ENCODE peak calls at places on chromosomes 12 and 14, in six cellular contexts. A is GM12864, N is sigmoid colon, Y is cardiac fibroblast, B is A549, R is mesothelial cell of epicardium. L is an unnamed sample.

GRCh38 chr12:50925342-50925651 is 27.0 kb upstream of the HIGD1C start:
- DNase-seq in A (no peak), B (no peak), Y (no peak), R (no peak), N (no peak), L (no peak)

GRCh38 chr12:121576851-121577391 is 3.9 kb downstream of the KDM2B start:
- DNase-seq in Y (peak), N (no peak), R (no peak), A (no peak), B (peak), L (no peak)

GRCh38 chr12:114898159-114898558 is 214.2 kb upstream of the TBX3 start:
- DNase-seq in R (no peak), B (no peak), Y (no peak), A (no peak), N (no peak), L (no peak)

GRCh38 chr12:130675791-130676190 is 40.3 kb downstream of the RIMBP2 start:
- DNase-seq in B (no peak), N (no peak), R (no peak), A (no peak), Y (no peak), L (no peak)

GRCh38 chr14:45251912-45252311 is 1.1 kb downstream of the MIS18BP1 start:
- DNase-seq in Y (peak), R (no peak), B (peak), N (no peak), A (peak), L (no peak)

GRCh38 chr12:132687211-132688164 is at the start of the genes POLE and PXMP2:
- DNase-seq in Y (peak), R (peak), A (peak), B (peak), N (peak), L (peak)

GRCh38 chr12:76299536-76300296 is 48.5 kb downstream of the BBS10 start:
- DNase-seq in B (peak), N (no peak), Y (no peak), A (no peak), R (no peak), L (no peak)

GRCh38 chr12:86389949-86390348 is 133.8 kb upstream of the MGAT4C start:
- DNase-seq in Y (peak), N (no peak), B (no peak), A (no peak), R (no peak), L (no peak)

GRCh38 chr12:124545508-124546418 is 21.6 kb downstream of the NCOR2 start:
- DNase-seq in B (no peak), N (no peak), A (peak), R (no peak), Y (peak), L (no peak)

DNA sequence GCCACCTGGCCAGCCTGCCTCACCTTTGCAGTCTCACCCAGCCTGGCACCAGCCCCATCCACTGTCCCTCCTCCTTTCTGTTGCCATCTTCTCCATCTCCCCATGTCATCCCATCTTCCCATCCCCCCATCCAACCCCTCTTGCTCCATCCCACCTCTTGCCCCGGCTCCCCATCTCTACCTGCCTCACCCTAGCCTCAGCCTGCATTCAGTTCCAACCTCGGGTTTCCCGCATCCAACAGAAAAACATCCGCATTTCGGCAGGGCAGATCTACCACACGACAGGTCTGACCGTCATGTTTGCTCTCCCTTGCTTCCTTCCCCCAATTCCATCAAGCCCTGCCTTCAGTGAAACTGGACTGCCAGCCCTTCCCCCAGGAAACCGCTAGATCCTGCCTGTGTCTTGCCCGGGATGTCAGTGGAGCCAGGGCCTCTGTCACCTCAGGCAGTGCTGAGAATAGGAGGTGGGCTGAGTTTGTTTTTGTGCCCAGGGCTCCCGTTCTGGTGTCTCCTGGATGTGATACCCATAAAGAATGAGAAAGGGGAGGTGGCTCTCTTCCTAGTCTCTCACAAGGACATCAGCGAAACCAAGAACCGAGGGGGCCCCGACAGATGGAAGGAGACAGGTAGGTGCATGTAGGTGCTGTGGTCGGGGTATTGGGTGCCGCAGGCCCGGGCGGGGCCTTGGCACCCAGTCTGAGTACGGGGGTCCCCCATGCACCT is 2.5 kb downstream of the KCNH3 start:
- DNase-seq in Y (no peak), N (peak), B (no peak), A (no peak), R (no peak), L (no peak)
- TF ChIP-seq CTCF in Y (no peak), N (no peak), B (no peak), A (no peak), R (no peak), L (no peak)

GRCh38 chr14:78598046-78598652 is 428.0 kb downstream of the NRXN3 start:
- DNase-seq in Y (peak), R (peak), A (peak), B (peak), N (peak), L (no peak)
- TF ChIP-seq CTCF in Y (peak), R (peak), A (peak), B (peak), N (peak), L (peak)

GRCh38 chr12:62117041-62117440 is 143.2 kb upstream of the USP15 start:
- DNase-seq in N (no peak), R (no peak), B (no peak), Y (no peak), A (no peak), L (no peak)

DNA sequence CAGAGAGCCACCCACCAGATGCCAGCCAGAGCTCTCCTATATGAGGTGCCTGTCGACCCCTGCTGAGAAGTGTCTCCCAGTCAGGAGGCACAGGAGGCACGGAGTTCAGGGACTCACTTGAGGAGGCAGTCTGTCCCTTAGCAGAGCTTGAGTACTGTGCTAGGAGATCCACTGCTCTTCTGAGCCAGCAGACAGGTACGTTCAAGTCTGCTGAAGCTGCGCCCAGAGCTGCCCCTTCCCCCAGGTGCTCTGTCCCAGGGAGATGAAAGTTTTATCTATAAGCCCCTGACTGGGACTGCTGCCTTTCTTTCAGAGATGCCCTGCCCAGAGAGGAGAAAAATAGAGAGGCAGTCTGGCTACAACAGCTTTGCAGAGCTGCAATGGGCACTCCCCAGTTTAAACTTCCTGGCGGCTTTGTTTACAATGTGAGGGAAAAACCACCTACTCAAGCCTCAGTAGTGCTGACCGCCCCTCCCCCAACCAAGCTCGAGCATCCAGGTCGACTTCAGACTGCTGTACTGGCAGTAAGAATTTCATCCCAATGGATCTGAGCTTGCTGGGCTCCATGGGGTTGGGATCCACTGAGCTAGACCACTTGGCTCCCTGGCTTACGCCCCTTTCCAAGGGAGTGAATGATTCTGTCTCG is 146.7 kb upstream of the USP15 start:
- DNase-seq in N (no peak), Y (no peak), B (no peak), R (no peak), A (no peak), L (no peak)
- TF ChIP-seq CTCF in N (no peak), Y (no peak), B (no peak), R (no peak), A (no peak), L (no peak)

DNA sequence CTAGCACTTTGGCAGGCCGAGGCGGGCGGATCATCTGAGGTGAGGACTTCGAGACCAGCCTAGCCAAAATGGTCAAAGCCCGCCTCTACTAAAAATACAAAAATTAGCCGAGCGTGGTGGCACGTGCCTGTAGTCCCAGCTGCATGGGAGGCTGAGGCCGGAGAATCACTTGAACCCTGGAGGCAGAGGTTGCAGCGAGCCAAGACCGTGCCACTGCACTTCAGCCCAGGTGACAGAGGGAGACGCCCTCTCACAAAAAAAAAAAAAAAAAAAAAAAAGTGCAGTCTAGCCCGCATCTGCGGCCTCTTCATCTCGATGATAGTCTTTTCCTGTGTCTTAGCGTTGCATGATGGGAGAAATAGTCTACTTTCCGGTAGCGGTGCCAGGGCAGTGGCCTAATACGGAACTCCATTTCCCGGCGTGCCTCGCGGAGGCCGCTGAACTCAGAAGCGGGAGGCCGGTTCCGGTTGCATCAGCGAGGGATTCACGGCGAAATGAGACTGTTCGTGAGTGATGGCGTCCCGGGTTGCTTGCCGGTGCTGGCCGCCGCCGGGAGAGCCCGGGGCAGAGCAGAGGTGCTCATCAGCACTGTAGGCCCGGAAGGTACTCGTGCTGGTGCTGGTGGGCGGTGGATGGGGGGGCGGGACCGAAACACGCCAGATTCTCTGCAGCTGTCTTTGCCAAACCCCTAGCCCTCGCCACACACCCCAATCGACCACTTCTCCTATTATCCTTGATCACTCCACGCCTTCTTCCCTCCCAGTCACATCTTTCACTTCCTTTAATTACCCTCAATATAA is at the start of gene MARS1:
- DNase-seq in B (peak), Y (peak), R (peak), N (peak), A (peak), L (peak)
- TF ChIP-seq CTCF in B (peak), Y (no peak), R (no peak), N (no peak), A (peak), L (peak)

GRCh38 chr12:24852420-24852819 is 96.5 kb downstream of the BCAT1 start:
- DNase-seq in N (no peak), B (no peak), Y (peak), A (no peak), R (no peak), L (no peak)
- TF ChIP-seq CTCF in N (no peak), B (peak), Y (peak), A (peak), R (peak), L (no peak)

DNA sequence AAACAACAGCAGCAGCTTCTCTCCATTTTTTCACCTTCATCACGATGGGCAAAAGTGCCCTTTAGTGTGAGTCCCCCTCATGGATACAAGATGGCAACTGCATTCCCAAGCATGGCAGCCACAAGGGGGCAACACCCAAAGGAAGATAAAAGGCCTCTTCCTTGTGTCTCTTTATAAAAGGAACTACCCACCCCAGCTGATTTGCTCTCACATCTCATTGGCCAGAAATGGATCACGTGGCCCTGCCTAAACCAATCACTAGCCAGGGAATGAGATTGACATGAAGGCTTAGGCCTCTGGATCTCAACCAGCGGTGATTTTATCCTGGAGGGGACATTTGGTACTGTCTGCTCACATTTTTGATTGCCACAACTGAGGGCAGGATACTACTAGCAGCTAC is 21.9 kb upstream of the IFT81 start:
- DNase-seq in N (no peak), Y (peak), R (no peak), B (peak), A (peak), L (no peak)
- TF ChIP-seq CTCF in N (no peak), Y (peak), R (peak), B (peak), A (peak), L (peak)

GRCh38 chr14:105290598-105291356 is 10.0 kb downstream of the BRF1 start:
- DNase-seq in A (no peak), N (no peak), B (no peak), R (no peak), Y (no peak), L (no peak)
- TF ChIP-seq CTCF in A (no peak), N (no peak), B (no peak), R (no peak), Y (no peak), L (no peak)

DNA sequence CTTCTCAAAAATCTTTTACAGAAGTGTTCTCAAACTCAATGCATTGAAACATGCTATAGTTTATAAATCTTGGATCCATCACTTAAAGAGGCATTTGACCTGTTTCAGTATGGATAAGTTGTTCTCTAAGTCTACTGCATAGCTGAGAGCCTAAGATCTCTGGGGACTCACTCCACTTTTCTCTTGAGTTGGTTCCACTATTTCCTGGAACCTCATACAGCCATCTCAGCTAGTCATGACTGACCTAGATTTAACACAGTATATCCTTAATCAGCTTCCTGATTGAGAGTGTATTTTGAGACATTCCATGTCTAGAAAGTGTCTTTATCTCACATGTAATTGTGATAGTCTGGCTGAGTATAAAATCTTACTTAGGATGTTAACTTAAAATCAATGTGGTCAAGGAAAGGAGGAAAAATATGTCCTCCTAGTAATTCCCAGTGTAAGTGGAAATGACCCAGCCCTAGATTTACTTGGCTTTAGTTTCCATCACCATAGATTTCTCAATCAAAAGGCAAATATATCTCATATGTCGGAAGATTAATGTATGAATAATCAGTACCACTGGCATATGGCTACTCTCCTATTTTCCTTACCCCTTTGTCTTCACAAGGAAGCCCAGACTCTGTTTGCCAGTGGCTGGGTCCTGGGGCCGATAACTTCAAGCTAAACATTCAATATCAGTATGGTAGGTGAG is 61.9 kb downstream of the KICS2 start:
- DNase-seq in Y (peak), R (no peak), B (no peak), N (no peak), A (no peak), L (no peak)
- TF ChIP-seq CTCF in Y (no peak), R (no peak), B (no peak), N (no peak), A (no peak), L (no peak)

DNA sequence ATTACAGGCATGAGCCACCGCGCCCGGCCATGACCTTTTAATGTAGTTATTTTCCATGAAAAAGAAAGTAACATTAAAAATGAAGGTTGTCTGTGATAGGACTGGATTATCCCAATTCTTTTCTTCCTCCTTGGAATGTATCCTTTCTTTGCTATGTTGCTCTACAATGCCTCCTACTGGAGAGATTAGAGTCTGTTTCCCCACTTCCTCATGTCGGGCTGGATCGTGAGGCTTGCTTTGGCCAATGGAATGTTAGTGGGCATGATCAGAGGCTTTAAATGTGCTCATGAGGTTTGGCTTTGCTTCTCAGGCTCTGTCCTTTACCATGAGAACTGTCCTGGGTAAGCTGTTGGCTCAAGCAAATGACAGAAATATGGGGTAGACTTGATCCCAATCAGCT is 34.7 kb upstream of the SOCS2 start:
- DNase-seq in R (no peak), N (no peak), A (no peak), B (no peak), Y (no peak), L (no peak)
- TF ChIP-seq CTCF in R (no peak), N (no peak), A (peak), B (no peak), Y (no peak), L (no peak)

DNA sequence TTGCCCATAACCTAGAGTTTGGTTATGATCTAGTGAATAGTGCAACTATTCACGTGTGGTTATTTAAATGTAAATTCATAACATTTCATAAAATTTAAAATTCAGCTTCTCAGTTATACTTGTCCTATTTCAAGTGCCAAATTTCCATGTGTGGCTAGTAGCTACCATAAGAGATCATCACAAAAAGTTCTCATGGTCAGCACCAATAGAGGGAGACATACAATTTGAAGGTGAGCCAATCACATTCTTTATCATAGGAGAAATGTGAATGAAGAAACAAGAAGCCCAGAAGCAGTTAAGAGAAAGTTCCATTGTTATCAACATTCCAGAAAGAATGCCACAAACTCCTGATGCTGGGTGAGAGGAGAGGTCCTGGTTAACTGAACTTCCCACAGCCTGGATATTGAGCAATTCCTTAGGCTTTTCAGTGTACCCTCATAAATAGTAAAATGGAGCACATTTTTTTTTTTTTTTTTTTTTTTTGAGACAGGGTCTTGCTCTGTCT is 892.9 kb upstream of the USP15 start:
- DNase-seq in Y (no peak), N (no peak), A (no peak), R (no peak), B (no peak), L (no peak)
- TF ChIP-seq CTCF in Y (no peak), N (no peak), A (no peak), R (no peak), B (no peak), L (no peak)